ENCODE peak calls at places on chromosomes 4 and X, in four cellular contexts. One of them, this sample, is unnamed.

GRCh38 chrX:155259752-155260151 is 4.5 kb downstream of the RAB39B start:
- DNase-seq in EH: no peak
- DNase-seq in substantia nigra: no peak
- DNase-seq in HEK293T: no peak
- DNase-seq in this sample: no peak

GRCh38 chr4:43992552-43992951 is 456.1 kb downstream of the KCTD8 start:
- DNase-seq in HEK293T: no peak
- DNase-seq in EH: no peak
- DNase-seq in substantia nigra: no peak
- DNase-seq in this sample: no peak

GRCh38 chrX:132263127-132263526 is 43.9 kb upstream of the RAP2C start:
- DNase-seq in HEK293T: no peak
- DNase-seq in substantia nigra: no peak
- DNase-seq in EH: no peak
- DNase-seq in this sample: no peak

GRCh38 chrX:9148626-9149385 is 114.9 kb upstream of the FAM9B start:
- DNase-seq in HEK293T: no peak
- DNase-seq in substantia nigra: no peak
- DNase-seq in EH: peak
- DNase-seq in this sample: no peak

GRCh38 chr4:169492436-169493163 is 119.8 kb downstream of the NEK1 start:
- DNase-seq in substantia nigra: no peak
- DNase-seq in HEK293T: peak
- DNase-seq in EH: peak
- DNase-seq in this sample: peak

GRCh38 chr4:94463771-94464170 is 12.0 kb downstream of the PDLIM5 start:
- DNase-seq in HEK293T: no peak
- DNase-seq in EH: no peak
- DNase-seq in substantia nigra: no peak
- DNase-seq in this sample: no peak

GRCh38 chrX:129108936-129109335 is 414.4 kb downstream of the SMARCA1 start:
- DNase-seq in EH: no peak
- DNase-seq in substantia nigra: no peak
- DNase-seq in HEK293T: no peak
- DNase-seq in this sample: no peak

GRCh38 chr4:78056265-78057129 is 626 bp upstream of the FRAS1 start:
- DNase-seq in EH: peak
- DNase-seq in HEK293T: peak
- DNase-seq in substantia nigra: peak
- DNase-seq in this sample: peak

GRCh38 chr4:14399919-14400706 is 602.2 kb upstream of the CPEB2 start:
- DNase-seq in substantia nigra: no peak
- DNase-seq in HEK293T: no peak
- DNase-seq in EH: no peak
- DNase-seq in this sample: no peak

GRCh38 chr4:118738999-118739690 is 54.0 kb downstream of the METTL14 start:
- DNase-seq in HEK293T: no peak
- DNase-seq in substantia nigra: no peak
- DNase-seq in EH: no peak
- DNase-seq in this sample: no peak

GRCh38 chr4:2071912-2072867 is 13.1 kb downstream of the NAT8L start:
- DNase-seq in HEK293T: no peak
- DNase-seq in EH: no peak
- DNase-seq in substantia nigra: peak
- DNase-seq in this sample: no peak

This sample was measured in memory B cell.